ENCODE peak calls at places on chromosome 10, in six cellular contexts. J is endothelial cell of umbilical vein, Z is psoas muscle, S is right lobe of liver, E is AG04450, U is hepatocyte. O is an unnamed sample. For H3K9me3, the result is how much of the 10 kb centered on the place peaks cover.

GRCh38 chr10:63431962-63432797 is 33.6 kb downstream of the JMJD1C start:
- DNase-seq in Z (no peak), J (peak), U (no peak), S (no peak), E (no peak), O (no peak)

GRCh38 chr10:86936661-86937501 is 20.5 kb downstream of the MMRN2 start:
- DNase-seq in U (no peak), S (peak), J (no peak), Z (no peak), E (no peak), O (no peak)

GRCh38 chr10:63537511-63537910 is 16.3 kb downstream of the REEP3 start:
- DNase-seq in J (no peak), Z (no peak), E (no peak), S (no peak), U (no peak), O (no peak)

GRCh38 chr10:50312464-50313437 is 61.4 kb upstream of the ASAH2 start:
- DNase-seq in J (no peak), Z (no peak), S (no peak), U (no peak), E (no peak), O (no peak)

GRCh38 chr10:130986828-130987227 is 324.7 kb downstream of the TCERG1L start:
- DNase-seq in S (no peak), E (no peak), U (no peak), Z (no peak), J (no peak), O (no peak)

GRCh38 chr10:94725871-94726270 is 36.6 kb upstream of the CYP2C19 start:
- DNase-seq in S (no peak), E (no peak), U (no peak), Z (no peak), J (no peak), O (no peak)

GRCh38 chr10:90987383-90987782 is 66.5 kb upstream of the ANKRD1 start:
- DNase-seq in J (no peak), U (no peak), E (no peak), Z (no peak), S (no peak), O (no peak)

GRCh38 chr10:114694062-114694461 is 36.0 kb upstream of the ABLIM1 start:
- DNase-seq in J (no peak), Z (no peak), S (no peak), U (no peak), E (no peak), O (no peak)

GRCh38 chr10:133161486-133162051 is 1.6 kb downstream of the KNDC1 start:
- DNase-seq in Z (no peak), U (no peak), E (no peak), J (no peak), S (peak), O (peak)

GRCh38 chr10:115857856-115858255 is 415.1 kb downstream of the GFRA1 start:
- DNase-seq in J (no peak), U (no peak), Z (no peak), S (no peak), E (no peak), O (no peak)

GRCh38 chr10:63605568-63605967 is 84.4 kb downstream of the REEP3 start:
- DNase-seq in J (no peak), Z (no peak), U (peak), E (no peak), S (no peak), O (no peak)

GRCh38 chr10:91796332-91797076 is 1.7 kb upstream of the TNKS2 start:
- DNase-seq in Z (no peak), U (peak), S (peak), E (no peak), J (peak), O (peak)

GRCh38 chr10:52351911-52352310 is 37.8 kb downstream of the DKK1 start:
- DNase-seq in S (no peak), Z (no peak), J (peak), E (no peak), U (no peak), O (no peak)

DNA sequence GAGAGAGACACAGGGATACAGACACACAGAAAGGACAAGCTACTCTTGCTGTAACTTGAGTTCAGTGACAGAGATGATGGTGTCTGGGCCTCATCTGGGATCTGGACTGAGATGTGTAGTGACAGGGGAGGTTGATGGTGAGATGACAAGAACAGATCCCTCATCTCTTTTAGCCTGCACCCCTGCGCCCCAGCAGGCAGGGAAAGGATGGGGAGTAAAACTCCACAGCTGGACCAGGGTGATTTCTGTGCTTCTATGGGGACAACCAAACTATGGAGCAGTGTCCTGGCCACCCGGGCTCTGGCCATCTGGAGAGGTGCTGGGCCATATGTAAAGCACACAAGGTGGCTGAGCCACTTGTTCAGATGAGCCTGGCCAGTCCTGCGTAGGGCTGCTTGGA is 4.5 kb upstream of the LRRC18 start:
- DNase-seq in U (no peak), Z (no peak), S (no peak), E (no peak), J (no peak), O (no peak)
- H3K9me3 ChIP-seq in U (under half), Z (under half), S (under half), E (under half), J (under half), O (under half)

DNA sequence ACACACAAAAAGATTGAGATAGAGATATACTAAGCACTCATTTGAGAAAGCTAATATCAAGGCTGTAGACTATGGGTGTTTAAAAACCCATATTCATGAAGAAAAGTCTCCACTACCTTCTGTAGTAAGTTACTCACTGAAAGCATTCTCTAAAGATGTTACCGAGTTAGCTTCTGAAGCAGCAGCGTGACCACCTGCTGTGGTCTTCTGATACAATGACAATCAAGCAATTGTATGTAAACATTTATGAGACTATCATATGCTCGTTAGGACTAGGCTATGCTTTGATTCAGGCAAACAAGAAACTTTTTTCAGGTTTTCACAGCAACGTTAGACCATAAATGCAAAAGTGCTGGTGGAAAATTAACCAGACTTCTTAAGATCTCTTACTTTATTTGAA is 11.2 kb downstream of the RHOBTB1 start:
- DNase-seq in Z (no peak), S (no peak), J (no peak), U (no peak), E (no peak), O (no peak)
- H3K27ac ChIP-seq in Z (peak), S (no peak), J (no peak), U (no peak), E (no peak), O (no peak)

GRCh38 chr10:123683865-123684264 is 17.7 kb downstream of the GPR26 start:
- DNase-seq in S (no peak), E (no peak), J (no peak), U (no peak), Z (no peak), O (no peak)

GRCh38 chr10:123682477-123682876 is 16.3 kb downstream of the GPR26 start:
- DNase-seq in S (no peak), Z (no peak), E (no peak), U (no peak), J (no peak), O (no peak)

GRCh38 chr10:123683459-123683858 is 17.3 kb downstream of the GPR26 start:
- DNase-seq in U (no peak), S (no peak), E (no peak), J (no peak), Z (no peak), O (no peak)

GRCh38 chr10:123678376-123678775 is 12.2 kb downstream of the GPR26 start:
- DNase-seq in U (no peak), S (no peak), Z (no peak), J (no peak), E (no peak), O (no peak)

DNA sequence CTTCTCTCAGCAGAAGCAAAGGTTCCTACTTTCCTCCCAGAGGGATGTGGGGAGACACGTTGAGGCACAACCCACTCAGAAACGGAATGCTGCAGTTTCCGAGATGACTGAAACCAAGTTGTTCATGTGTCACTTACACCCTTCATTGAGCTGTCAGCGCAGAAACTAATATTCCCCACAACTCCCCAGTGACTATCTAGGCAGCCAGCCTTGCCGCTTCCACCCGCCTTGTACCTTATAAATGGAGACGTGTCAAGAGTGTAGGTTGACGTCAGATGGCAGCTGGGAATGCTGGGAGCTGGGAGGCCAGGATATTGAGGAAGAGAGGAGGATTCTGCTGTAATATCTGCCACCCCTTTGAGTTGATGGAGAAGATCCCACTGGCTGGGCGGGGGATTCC is 15.1 kb downstream of the GPR26 start:
- DNase-seq in U (no peak), S (no peak), E (no peak), J (no peak), Z (no peak), O (no peak)
- H3K4me3 ChIP-seq in U (no peak), S (no peak), E (no peak), J (no peak), Z (no peak), O (no peak)

GRCh38 chr10:37473906-37474305 is 348.5 kb downstream of the ANKRD30A start:
- DNase-seq in Z (no peak), S (no peak), E (no peak), J (no peak), U (no peak), O (no peak)
- H3K9me3 ChIP-seq in Z (under half), S (under half), E (under half), J (under half), U (under half), O (under half)

GRCh38 chr10:66215921-66216320 is 709.9 kb upstream of the LRRTM3 start:
- DNase-seq in J (no peak), U (no peak), Z (no peak), E (no peak), S (no peak), O (no peak)
- H3K27ac ChIP-seq in J (no peak), U (no peak), Z (no peak), E (no peak), S (no peak), O (no peak)

GRCh38 chr10:31761156-31761555 is 167.5 kb downstream of the ARHGAP12 start:
- DNase-seq in J (no peak), E (no peak), S (no peak), Z (no peak), U (peak), O (no peak)
- H3K4me3 ChIP-seq in J (no peak), E (no peak), S (no peak), Z (no peak), U (no peak), O (no peak)

GRCh38 chr10:110048781-110049180 is 41.0 kb downstream of the ADD3 start:
- DNase-seq in J (no peak), E (no peak), U (no peak), S (no peak), Z (no peak), O (no peak)
- H3K9me3 ChIP-seq in J (under half), E (under half), U (under half), S (under half), Z (under half), O (under half)

GRCh38 chr10:71424496-71425194 is 27.9 kb downstream of the CDH23 start:
- DNase-seq in J (no peak), E (no peak), S (no peak), U (no peak), Z (no peak), O (no peak)
- H3K27ac ChIP-seq in J (no peak), E (no peak), S (no peak), U (no peak), Z (no peak), O (no peak)

O was measured in upper lobe of right lung.